ENCODE peak calls at places on chromosomes 1 and 21, in ten cellular contexts. One of them, this sample, is unnamed.

GRCh38 chr1:93779540-93780121 is 98.0 kb upstream of the BCAR3 start:
- DNase-seq in pancreas: no peak
- DNase-seq in MM.1S: no peak
- DNase-seq in A549: peak; percentile 92
- DNase-seq in CD8-positive, alpha-beta T cell: no peak
- DNase-seq in mammary epithelial cell: peak; percentile 100
- DNase-seq in tibial nerve: no peak
- DNase-seq in sigmoid colon: no peak
- DNase-seq in lower lobe of right lung: no peak
- DNase-seq in IMR-90: peak; percentile 92
- DNase-seq in this sample: no peak

GRCh38 chr1:905071-905749 is 18.5 kb upstream of the SAMD11 start:
- DNase-seq in pancreas: no peak
- DNase-seq in MM.1S: no peak
- DNase-seq in A549: no peak
- DNase-seq in CD8-positive, alpha-beta T cell: peak; percentile 36
- DNase-seq in mammary epithelial cell: no peak
- DNase-seq in tibial nerve: no peak
- DNase-seq in sigmoid colon: peak; percentile 81
- DNase-seq in lower lobe of right lung: peak; percentile 63
- DNase-seq in IMR-90: no peak
- DNase-seq in this sample: peak; percentile 55

GRCh38 chr1:205319081-205320018 is 2.2 kb downstream of the NUAK2 start:
- DNase-seq in pancreas: peak; percentile 89
- DNase-seq in MM.1S: peak; percentile 45
- DNase-seq in A549: peak; percentile 80
- DNase-seq in CD8-positive, alpha-beta T cell: peak; percentile 26
- DNase-seq in mammary epithelial cell: peak; percentile 84
- DNase-seq in tibial nerve: peak; percentile 65
- DNase-seq in sigmoid colon: peak; percentile 77
- DNase-seq in lower lobe of right lung: peak; percentile 86
- DNase-seq in IMR-90: peak; percentile 78
- DNase-seq in this sample: peak; percentile 69

GRCh38 chr1:165742194-165742593 is 26.5 kb downstream of the TMCO1 start:
- DNase-seq in pancreas: no peak
- DNase-seq in MM.1S: peak; percentile 2
- DNase-seq in A549: no peak
- DNase-seq in CD8-positive, alpha-beta T cell: no peak
- DNase-seq in mammary epithelial cell: no peak
- DNase-seq in tibial nerve: no peak
- DNase-seq in sigmoid colon: no peak
- DNase-seq in lower lobe of right lung: no peak
- DNase-seq in IMR-90: no peak
- DNase-seq in this sample: no peak

GRCh38 chr1:64387382-64388066 is 82.4 kb upstream of the CACHD1 start:
- DNase-seq in pancreas: no peak
- DNase-seq in MM.1S: no peak
- DNase-seq in A549: no peak
- DNase-seq in CD8-positive, alpha-beta T cell: no peak
- DNase-seq in mammary epithelial cell: no peak
- DNase-seq in tibial nerve: no peak
- DNase-seq in sigmoid colon: no peak
- DNase-seq in lower lobe of right lung: no peak
- DNase-seq in IMR-90: no peak
- DNase-seq in this sample: no peak

GRCh38 chr1:16118706-16119105 is 37.2 kb downstream of the EPHA2 start:
- DNase-seq in pancreas: no peak
- DNase-seq in MM.1S: no peak
- DNase-seq in A549: no peak
- DNase-seq in CD8-positive, alpha-beta T cell: no peak
- DNase-seq in mammary epithelial cell: no peak
- DNase-seq in tibial nerve: no peak
- DNase-seq in sigmoid colon: no peak
- DNase-seq in lower lobe of right lung: no peak
- DNase-seq in IMR-90: no peak
- DNase-seq in this sample: no peak

GRCh38 chr1:87787551-87787950 is 458.9 kb downstream of the LMO4 start:
- DNase-seq in pancreas: no peak
- DNase-seq in MM.1S: no peak
- DNase-seq in A549: peak; percentile 21
- DNase-seq in CD8-positive, alpha-beta T cell: no peak
- DNase-seq in mammary epithelial cell: peak; percentile 18
- DNase-seq in tibial nerve: no peak
- DNase-seq in sigmoid colon: no peak
- DNase-seq in lower lobe of right lung: no peak
- DNase-seq in IMR-90: peak; percentile 80
- DNase-seq in this sample: no peak

GRCh38 chr1:115624859-115625258 is 16.9 kb upstream of the VANGL1 start:
- DNase-seq in pancreas: no peak
- DNase-seq in MM.1S: no peak
- DNase-seq in A549: no peak
- DNase-seq in CD8-positive, alpha-beta T cell: no peak
- DNase-seq in mammary epithelial cell: no peak
- DNase-seq in tibial nerve: no peak
- DNase-seq in sigmoid colon: no peak
- DNase-seq in lower lobe of right lung: no peak
- DNase-seq in IMR-90: no peak
- DNase-seq in this sample: no peak

GRCh38 chr21:34852438-34852837 is 183.6 kb downstream of the CLIC6 start:
- DNase-seq in pancreas: no peak
- DNase-seq in MM.1S: no peak
- DNase-seq in A549: no peak
- DNase-seq in CD8-positive, alpha-beta T cell: no peak
- DNase-seq in mammary epithelial cell: no peak
- DNase-seq in tibial nerve: no peak
- DNase-seq in sigmoid colon: no peak
- DNase-seq in lower lobe of right lung: no peak
- DNase-seq in IMR-90: no peak
- DNase-seq in this sample: no peak

DNA sequence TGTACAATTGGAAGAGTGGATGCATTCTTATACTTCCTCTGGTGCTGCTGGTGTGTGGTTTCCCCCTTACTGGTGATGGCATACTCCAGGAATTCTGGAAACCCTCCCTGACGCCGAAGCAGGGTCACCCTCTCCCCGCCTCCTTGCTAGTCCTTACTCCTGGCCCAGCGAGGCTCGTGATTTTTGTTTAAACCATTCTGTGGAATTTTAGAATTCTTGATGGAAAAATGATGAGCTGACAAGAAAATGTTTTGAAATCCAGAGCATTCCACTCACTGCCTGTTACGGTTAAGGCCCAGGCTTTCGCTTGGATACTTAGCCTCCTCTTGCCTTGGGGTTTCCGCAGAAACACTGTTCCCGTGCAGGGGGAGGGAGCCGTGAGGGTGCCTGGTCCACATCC is 41.1 kb downstream of the IL6R start:
- DNase-seq in pancreas: no peak
- DNase-seq in MM.1S: no peak
- DNase-seq in A549: no peak
- DNase-seq in CD8-positive, alpha-beta T cell: no peak
- DNase-seq in mammary epithelial cell: no peak
- DNase-seq in tibial nerve: peak; percentile 48
- DNase-seq in sigmoid colon: peak; percentile 80
- DNase-seq in lower lobe of right lung: no peak
- DNase-seq in IMR-90: peak; percentile 97
- DNase-seq in this sample: peak; percentile 88
- H3K4me1 ChIP-seq in pancreas: no peaks in the 10 kb centered on the region
- H3K4me1 ChIP-seq in MM.1S: peaks cover 9% of the 10 kb centered on the region
- H3K4me1 ChIP-seq in A549: peaks cover 21% of the 10 kb centered on the region
- H3K4me1 ChIP-seq in CD8-positive, alpha-beta T cell: peaks cover 32% of the 10 kb centered on the region
- H3K4me1 ChIP-seq in mammary epithelial cell: peaks cover 12% of the 10 kb centered on the region
- H3K4me1 ChIP-seq in tibial nerve: no peaks in the 10 kb centered on the region
- H3K4me1 ChIP-seq in sigmoid colon: peaks cover 53% of the 10 kb centered on the region
- H3K4me1 ChIP-seq in lower lobe of right lung: peaks cover 28% of the 10 kb centered on the region
- H3K4me1 ChIP-seq in IMR-90: peaks cover 29% of the 10 kb centered on the region
- H3K4me1 ChIP-seq in this sample: peaks cover 7% of the 10 kb centered on the region

DNA sequence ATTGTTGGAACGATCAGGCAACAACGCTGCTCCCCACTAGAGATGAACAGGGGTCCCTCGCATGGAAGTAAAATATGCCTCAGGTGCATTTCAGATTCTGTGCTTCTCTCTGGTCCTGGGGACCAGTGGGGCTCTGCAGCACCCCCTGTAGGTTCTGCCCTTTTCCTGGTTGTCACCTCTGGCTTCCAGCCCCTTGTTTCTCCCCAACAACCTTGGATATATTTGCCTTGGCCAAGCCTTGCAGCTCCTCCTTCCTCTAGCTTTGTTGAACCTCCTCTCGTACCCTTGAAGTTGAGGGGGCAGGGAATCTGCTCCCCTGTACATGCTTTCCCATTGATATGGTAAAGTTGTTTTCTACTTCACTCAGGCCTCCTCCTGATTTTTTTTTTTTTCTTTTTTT is 5.4 kb upstream of the RGSL1 start:
- DNase-seq in pancreas: peak; percentile 2
- DNase-seq in MM.1S: no peak
- DNase-seq in A549: no peak
- DNase-seq in CD8-positive, alpha-beta T cell: no peak
- DNase-seq in mammary epithelial cell: no peak
- DNase-seq in tibial nerve: no peak
- DNase-seq in sigmoid colon: no peak
- DNase-seq in lower lobe of right lung: no peak
- DNase-seq in IMR-90: no peak
- DNase-seq in this sample: no peak
- TF ChIP-seq CTCF in pancreas: no peak
- TF ChIP-seq CTCF in MM.1S: peak; percentile 21
- TF ChIP-seq CTCF in A549: no peak
- TF ChIP-seq CTCF in CD8-positive, alpha-beta T cell: no peak
- TF ChIP-seq CTCF in mammary epithelial cell: no peak
- TF ChIP-seq CTCF in tibial nerve: no peak
- TF ChIP-seq CTCF in sigmoid colon: no peak
- TF ChIP-seq CTCF in lower lobe of right lung: no peak
- TF ChIP-seq CTCF in IMR-90: no peak
- TF ChIP-seq CTCF in this sample: no peak

GRCh38 chr1:10721381-10722321 is 74.8 kb downstream of the CASZ1 start:
- DNase-seq in pancreas: no peak
- DNase-seq in MM.1S: no peak
- DNase-seq in A549: no peak
- DNase-seq in CD8-positive, alpha-beta T cell: no peak
- DNase-seq in mammary epithelial cell: no peak
- DNase-seq in tibial nerve: no peak
- DNase-seq in sigmoid colon: no peak
- DNase-seq in lower lobe of right lung: no peak
- DNase-seq in IMR-90: no peak
- DNase-seq in this sample: no peak
- H3K4me1 ChIP-seq in pancreas: peaks cover 35% of the 10 kb centered on the region
- H3K4me1 ChIP-seq in MM.1S: no peaks in the 10 kb centered on the region
- H3K4me1 ChIP-seq in A549: peaks cover 36% of the 10 kb centered on the region
- H3K4me1 ChIP-seq in CD8-positive, alpha-beta T cell: no peaks in the 10 kb centered on the region
- H3K4me1 ChIP-seq in mammary epithelial cell: peaks cover 34% of the 10 kb centered on the region
- H3K4me1 ChIP-seq in tibial nerve: no peaks in the 10 kb centered on the region
- H3K4me1 ChIP-seq in sigmoid colon: peaks cover 48% of the 10 kb centered on the region
- H3K4me1 ChIP-seq in lower lobe of right lung: peaks cover 47% of the 10 kb centered on the region
- H3K4me1 ChIP-seq in IMR-90: peaks cover 8% of the 10 kb centered on the region
- H3K4me1 ChIP-seq in this sample: peaks cover 29% of the 10 kb centered on the region

DNA sequence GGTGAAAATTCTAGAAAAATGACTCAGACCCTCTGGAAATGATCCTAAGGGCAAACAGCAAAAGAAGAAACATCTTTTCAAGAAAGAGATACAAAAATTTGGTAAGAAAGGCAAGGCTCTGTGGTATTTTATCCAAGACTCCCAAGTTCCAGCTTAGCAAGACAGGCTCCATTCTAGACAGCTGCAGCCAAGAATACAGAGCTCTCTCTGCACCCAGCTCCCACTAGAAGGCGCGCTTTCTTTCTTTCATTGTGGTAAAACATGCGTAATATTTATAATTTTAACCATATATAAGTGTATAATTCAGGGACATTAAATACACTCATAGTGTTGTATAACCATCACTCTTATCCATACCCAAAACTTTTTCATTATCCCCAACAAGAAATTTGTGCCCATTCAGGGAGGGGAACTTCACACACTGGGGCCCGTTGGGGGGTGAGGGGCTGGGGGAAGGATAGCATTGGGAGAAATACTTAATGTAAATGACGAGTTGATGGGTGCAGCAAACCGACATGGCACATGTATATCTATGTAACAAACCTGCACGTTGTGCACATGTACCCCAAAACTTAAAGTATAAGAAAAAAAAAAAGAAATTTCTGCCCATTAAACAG is 2.2 kb upstream of the HFM1 start:
- DNase-seq in pancreas: no peak
- DNase-seq in MM.1S: no peak
- DNase-seq in A549: peak; percentile 14
- DNase-seq in CD8-positive, alpha-beta T cell: no peak
- DNase-seq in mammary epithelial cell: no peak
- DNase-seq in tibial nerve: no peak
- DNase-seq in sigmoid colon: no peak
- DNase-seq in lower lobe of right lung: no peak
- DNase-seq in IMR-90: no peak
- DNase-seq in this sample: no peak
- TF ChIP-seq CTCF in pancreas: no peak
- TF ChIP-seq CTCF in MM.1S: no peak
- TF ChIP-seq CTCF in A549: peak; percentile 37
- TF ChIP-seq CTCF in CD8-positive, alpha-beta T cell: no peak
- TF ChIP-seq CTCF in mammary epithelial cell: peak; percentile 49
- TF ChIP-seq CTCF in tibial nerve: no peak
- TF ChIP-seq CTCF in sigmoid colon: no peak
- TF ChIP-seq CTCF in lower lobe of right lung: no peak
- TF ChIP-seq CTCF in IMR-90: peak; percentile 26
- TF ChIP-seq CTCF in this sample: no peak

GRCh38 chr21:37766104-37766503 is 150.2 kb downstream of the KCNJ6 start:
- DNase-seq in pancreas: no peak
- DNase-seq in MM.1S: no peak
- DNase-seq in A549: no peak
- DNase-seq in CD8-positive, alpha-beta T cell: no peak
- DNase-seq in mammary epithelial cell: no peak
- DNase-seq in tibial nerve: no peak
- DNase-seq in sigmoid colon: no peak
- DNase-seq in lower lobe of right lung: no peak
- DNase-seq in IMR-90: no peak
- DNase-seq in this sample: no peak

GRCh38 chr21:37765501-37765900 is 150.8 kb downstream of the KCNJ6 start:
- DNase-seq in pancreas: no peak
- DNase-seq in MM.1S: no peak
- DNase-seq in A549: no peak
- DNase-seq in CD8-positive, alpha-beta T cell: no peak
- DNase-seq in mammary epithelial cell: peak; percentile 72
- DNase-seq in tibial nerve: no peak
- DNase-seq in sigmoid colon: no peak
- DNase-seq in lower lobe of right lung: no peak
- DNase-seq in IMR-90: no peak
- DNase-seq in this sample: no peak

GRCh38 chr21:37762606-37763005 is 153.7 kb downstream of the KCNJ6 start:
- DNase-seq in pancreas: no peak
- DNase-seq in MM.1S: no peak
- DNase-seq in A549: no peak
- DNase-seq in CD8-positive, alpha-beta T cell: no peak
- DNase-seq in mammary epithelial cell: no peak
- DNase-seq in tibial nerve: no peak
- DNase-seq in sigmoid colon: no peak
- DNase-seq in lower lobe of right lung: no peak
- DNase-seq in IMR-90: no peak
- DNase-seq in this sample: no peak

GRCh38 chr21:37764696-37765095 is 151.6 kb downstream of the KCNJ6 start:
- DNase-seq in pancreas: no peak
- DNase-seq in MM.1S: no peak
- DNase-seq in A549: no peak
- DNase-seq in CD8-positive, alpha-beta T cell: no peak
- DNase-seq in mammary epithelial cell: no peak
- DNase-seq in tibial nerve: no peak
- DNase-seq in sigmoid colon: no peak
- DNase-seq in lower lobe of right lung: no peak
- DNase-seq in IMR-90: no peak
- DNase-seq in this sample: no peak

GRCh38 chr21:37763298-37763697 is 153.0 kb downstream of the KCNJ6 start:
- DNase-seq in pancreas: no peak
- DNase-seq in MM.1S: no peak
- DNase-seq in A549: no peak
- DNase-seq in CD8-positive, alpha-beta T cell: no peak
- DNase-seq in mammary epithelial cell: no peak
- DNase-seq in tibial nerve: no peak
- DNase-seq in sigmoid colon: no peak
- DNase-seq in lower lobe of right lung: no peak
- DNase-seq in IMR-90: no peak
- DNase-seq in this sample: no peak
- H3K4me1 ChIP-seq in pancreas: no peaks in the 10 kb centered on the region
- H3K4me1 ChIP-seq in MM.1S: no peaks in the 10 kb centered on the region
- H3K4me1 ChIP-seq in A549: peaks cover 14% of the 10 kb centered on the region
- H3K4me1 ChIP-seq in CD8-positive, alpha-beta T cell: no peaks in the 10 kb centered on the region
- H3K4me1 ChIP-seq in mammary epithelial cell: no peaks in the 10 kb centered on the region
- H3K4me1 ChIP-seq in tibial nerve: no peaks in the 10 kb centered on the region
- H3K4me1 ChIP-seq in sigmoid colon: no peaks in the 10 kb centered on the region
- H3K4me1 ChIP-seq in lower lobe of right lung: no peaks in the 10 kb centered on the region
- H3K4me1 ChIP-seq in IMR-90: peaks cover 2% of the 10 kb centered on the region
- H3K4me1 ChIP-seq in this sample: no peaks in the 10 kb centered on the region

This sample was measured in tibial artery.